ENCODE peak calls at places on chromosomes 1 and 21, in nine cellular contexts. One of them, this sample, is unnamed.

GRCh38 chr21:29085106-29085752 is 11.8 kb upstream of the CCT8 start:
- DNase-seq in stimulated activated CD8-positive, alpha-beta memory T cell treated with anti-CD3 and anti-CD28 coated beads, Interleukin-12 subunit alpha, Interleukin-12 subunit beta, amount 100 ng/mL, for 1 hour: no peak
- DNase-seq in fibroblast of the conjunctiva: no peak
- DNase-seq in non-pigmented ciliary epithelial cell: no peak
- DNase-seq in right atrium auricular region: no peak
- DNase-seq in NCI-H510A: no peak
- DNase-seq in SW 1271: no peak
- DNase-seq in effector memory CD8-positive, alpha-beta T cell: no peak
- DNase-seq in PC-3: no peak
- DNase-seq in this sample: no peak

GRCh38 chr1:85244271-85245053 is 15.0 kb downstream of the C1orf52 start:
- DNase-seq in stimulated activated CD8-positive, alpha-beta memory T cell treated with anti-CD3 and anti-CD28 coated beads, Interleukin-12 subunit alpha, Interleukin-12 subunit beta, amount 100 ng/mL, for 1 hour: no peak
- DNase-seq in fibroblast of the conjunctiva: no peak
- DNase-seq in non-pigmented ciliary epithelial cell: no peak
- DNase-seq in right atrium auricular region: no peak
- DNase-seq in NCI-H510A: no peak
- DNase-seq in SW 1271: no peak
- DNase-seq in effector memory CD8-positive, alpha-beta T cell: no peak
- DNase-seq in PC-3: peak; percentile 55
- DNase-seq in this sample: no peak

GRCh38 chr1:12706061-12706460 is 9.8 kb upstream of the AADACL3 start:
- DNase-seq in stimulated activated CD8-positive, alpha-beta memory T cell treated with anti-CD3 and anti-CD28 coated beads, Interleukin-12 subunit alpha, Interleukin-12 subunit beta, amount 100 ng/mL, for 1 hour: no peak
- DNase-seq in fibroblast of the conjunctiva: no peak
- DNase-seq in non-pigmented ciliary epithelial cell: no peak
- DNase-seq in right atrium auricular region: no peak
- DNase-seq in NCI-H510A: no peak
- DNase-seq in SW 1271: no peak
- DNase-seq in effector memory CD8-positive, alpha-beta T cell: no peak
- DNase-seq in PC-3: no peak
- DNase-seq in this sample: no peak

GRCh38 chr21:20418353-20418752 is 579.9 kb upstream of the NCAM2 start:
- DNase-seq in stimulated activated CD8-positive, alpha-beta memory T cell treated with anti-CD3 and anti-CD28 coated beads, Interleukin-12 subunit alpha, Interleukin-12 subunit beta, amount 100 ng/mL, for 1 hour: no peak
- DNase-seq in fibroblast of the conjunctiva: no peak
- DNase-seq in non-pigmented ciliary epithelial cell: no peak
- DNase-seq in right atrium auricular region: no peak
- DNase-seq in NCI-H510A: no peak
- DNase-seq in SW 1271: no peak
- DNase-seq in effector memory CD8-positive, alpha-beta T cell: no peak
- DNase-seq in PC-3: no peak
- DNase-seq in this sample: no peak

GRCh38 chr1:212678456-212679410 is 20.9 kb downstream of the BATF3 start:
- DNase-seq in stimulated activated CD8-positive, alpha-beta memory T cell treated with anti-CD3 and anti-CD28 coated beads, Interleukin-12 subunit alpha, Interleukin-12 subunit beta, amount 100 ng/mL, for 1 hour: no peak
- DNase-seq in fibroblast of the conjunctiva: no peak
- DNase-seq in non-pigmented ciliary epithelial cell: no peak
- DNase-seq in right atrium auricular region: peak; percentile 43
- DNase-seq in NCI-H510A: no peak
- DNase-seq in SW 1271: no peak
- DNase-seq in effector memory CD8-positive, alpha-beta T cell: no peak
- DNase-seq in PC-3: no peak
- DNase-seq in this sample: no peak

GRCh38 chr1:240946926-240947325 is 335.0 kb upstream of the GREM2 start:
- DNase-seq in stimulated activated CD8-positive, alpha-beta memory T cell treated with anti-CD3 and anti-CD28 coated beads, Interleukin-12 subunit alpha, Interleukin-12 subunit beta, amount 100 ng/mL, for 1 hour: no peak
- DNase-seq in fibroblast of the conjunctiva: peak; percentile 13
- DNase-seq in non-pigmented ciliary epithelial cell: no peak
- DNase-seq in right atrium auricular region: no peak
- DNase-seq in NCI-H510A: no peak
- DNase-seq in SW 1271: peak; percentile 11
- DNase-seq in effector memory CD8-positive, alpha-beta T cell: no peak
- DNase-seq in PC-3: peak; percentile 89
- DNase-seq in this sample: no peak

GRCh38 chr1:58249729-58250586 is 296.6 kb downstream of the OMA1 start:
- DNase-seq in stimulated activated CD8-positive, alpha-beta memory T cell treated with anti-CD3 and anti-CD28 coated beads, Interleukin-12 subunit alpha, Interleukin-12 subunit beta, amount 100 ng/mL, for 1 hour: no peak
- DNase-seq in fibroblast of the conjunctiva: no peak
- DNase-seq in non-pigmented ciliary epithelial cell: peak; percentile 9
- DNase-seq in right atrium auricular region: no peak
- DNase-seq in NCI-H510A: peak; percentile 64
- DNase-seq in SW 1271: peak; percentile 31
- DNase-seq in effector memory CD8-positive, alpha-beta T cell: no peak
- DNase-seq in PC-3: no peak
- DNase-seq in this sample: no peak

GRCh38 chr1:208088319-208088718 is 155.9 kb downstream of the PLXNA2 start:
- DNase-seq in stimulated activated CD8-positive, alpha-beta memory T cell treated with anti-CD3 and anti-CD28 coated beads, Interleukin-12 subunit alpha, Interleukin-12 subunit beta, amount 100 ng/mL, for 1 hour: no peak
- DNase-seq in fibroblast of the conjunctiva: no peak
- DNase-seq in non-pigmented ciliary epithelial cell: no peak
- DNase-seq in right atrium auricular region: no peak
- DNase-seq in NCI-H510A: no peak
- DNase-seq in SW 1271: no peak
- DNase-seq in effector memory CD8-positive, alpha-beta T cell: no peak
- DNase-seq in PC-3: no peak
- DNase-seq in this sample: no peak

This sample was measured in activated gamma-delta T cell treated with anti-CD3 and anti-CD28 coated beads, Interleukin-2, amount 50 U/mL, for 16 hours.